ENCODE peak calls at places on chromosomes 7 and 10, in seven cellular contexts. One of them, this sample, is unnamed.
A peak's percentile ranks its signal among the peaks of the same experiment; 100 is the strongest.

GRCh38 chr10:58631715-58632114 is 119.0 kb downstream of the BICC1 start:
- DNase-seq in A549: no peak
- DNase-seq in spleen: no peak
- DNase-seq in K562: no peak
- DNase-seq in endothelial cell of umbilical vein: no peak
- DNase-seq in transverse colon: no peak
- DNase-seq in gastrocnemius medialis: no peak
- DNase-seq in this sample: no peak

GRCh38 chr10:35355971-35356724 is 19.8 kb downstream of the CCNY start:
- DNase-seq in A549: no peak
- DNase-seq in spleen: no peak
- DNase-seq in K562: no peak
- DNase-seq in endothelial cell of umbilical vein: no peak
- DNase-seq in transverse colon: no peak
- DNase-seq in gastrocnemius medialis: no peak
- DNase-seq in this sample: no peak

GRCh38 chr10:818010-818409 is 113.5 kb downstream of the LARP4B start:
- DNase-seq in A549: no peak
- DNase-seq in spleen: no peak
- DNase-seq in K562: no peak
- DNase-seq in endothelial cell of umbilical vein: no peak
- DNase-seq in transverse colon: no peak
- DNase-seq in gastrocnemius medialis: no peak
- DNase-seq in this sample: no peak

GRCh38 chr7:70786076-70786475 is 345.9 kb upstream of the GALNT17 start:
- DNase-seq in A549: no peak
- DNase-seq in spleen: no peak
- DNase-seq in K562: no peak
- DNase-seq in endothelial cell of umbilical vein: no peak
- DNase-seq in transverse colon: no peak
- DNase-seq in gastrocnemius medialis: no peak
- DNase-seq in this sample: no peak

GRCh38 chr7:4682621-4683042 is 537 bp downstream of the FOXK1 start:
- DNase-seq in A549: no peak
- DNase-seq in spleen: peak; percentile 93
- DNase-seq in K562: peak; percentile 44
- DNase-seq in endothelial cell of umbilical vein: peak; percentile 42
- DNase-seq in transverse colon: peak; percentile 58
- DNase-seq in gastrocnemius medialis: peak; percentile 31
- DNase-seq in this sample: no peak

GRCh38 chr10:69583106-69583505 is 9.9 kb upstream of the NEUROG3 start:
- DNase-seq in A549: no peak
- DNase-seq in spleen: no peak
- DNase-seq in K562: no peak
- DNase-seq in endothelial cell of umbilical vein: no peak
- DNase-seq in transverse colon: no peak
- DNase-seq in gastrocnemius medialis: no peak
- DNase-seq in this sample: peak; percentile 20

GRCh38 chr10:118966131-118967125 is 63.1 kb upstream of the NANOS1 start:
- DNase-seq in A549: no peak
- DNase-seq in spleen: no peak
- DNase-seq in K562: no peak
- DNase-seq in endothelial cell of umbilical vein: no peak
- DNase-seq in transverse colon: no peak
- DNase-seq in gastrocnemius medialis: no peak
- DNase-seq in this sample: peak; percentile 74

GRCh38 chr7:47473499-47474210 is 108.3 kb downstream of the TNS3 start:
- DNase-seq in A549: no peak
- DNase-seq in spleen: no peak
- DNase-seq in K562: no peak
- DNase-seq in endothelial cell of umbilical vein: no peak
- DNase-seq in transverse colon: no peak
- DNase-seq in gastrocnemius medialis: no peak
- DNase-seq in this sample: no peak

GRCh38 chr7:5230272-5231067 is 40.4 kb downstream of the WIPI2 start:
- DNase-seq in A549: no peak
- DNase-seq in spleen: peak; percentile 81
- DNase-seq in K562: no peak
- DNase-seq in endothelial cell of umbilical vein: no peak
- DNase-seq in transverse colon: no peak
- DNase-seq in gastrocnemius medialis: no peak
- DNase-seq in this sample: no peak

GRCh38 chr10:77836299-77836820 is 90.2 kb downstream of the DLG5 start:
- DNase-seq in A549: no peak
- DNase-seq in spleen: peak; percentile 89
- DNase-seq in K562: peak; percentile 92
- DNase-seq in endothelial cell of umbilical vein: peak; percentile 8
- DNase-seq in transverse colon: peak; percentile 68
- DNase-seq in gastrocnemius medialis: peak; percentile 56
- DNase-seq in this sample: peak; percentile 93

GRCh38 chr10:102422586-102423129 is 2.0 kb downstream of the FBXL15 start:
- DNase-seq in A549: peak; percentile 85
- DNase-seq in spleen: peak; percentile 96
- DNase-seq in K562: peak; percentile 75
- DNase-seq in endothelial cell of umbilical vein: peak; percentile 73
- DNase-seq in transverse colon: peak; percentile 90
- DNase-seq in gastrocnemius medialis: peak; percentile 68
- DNase-seq in this sample: peak; percentile 63

DNA sequence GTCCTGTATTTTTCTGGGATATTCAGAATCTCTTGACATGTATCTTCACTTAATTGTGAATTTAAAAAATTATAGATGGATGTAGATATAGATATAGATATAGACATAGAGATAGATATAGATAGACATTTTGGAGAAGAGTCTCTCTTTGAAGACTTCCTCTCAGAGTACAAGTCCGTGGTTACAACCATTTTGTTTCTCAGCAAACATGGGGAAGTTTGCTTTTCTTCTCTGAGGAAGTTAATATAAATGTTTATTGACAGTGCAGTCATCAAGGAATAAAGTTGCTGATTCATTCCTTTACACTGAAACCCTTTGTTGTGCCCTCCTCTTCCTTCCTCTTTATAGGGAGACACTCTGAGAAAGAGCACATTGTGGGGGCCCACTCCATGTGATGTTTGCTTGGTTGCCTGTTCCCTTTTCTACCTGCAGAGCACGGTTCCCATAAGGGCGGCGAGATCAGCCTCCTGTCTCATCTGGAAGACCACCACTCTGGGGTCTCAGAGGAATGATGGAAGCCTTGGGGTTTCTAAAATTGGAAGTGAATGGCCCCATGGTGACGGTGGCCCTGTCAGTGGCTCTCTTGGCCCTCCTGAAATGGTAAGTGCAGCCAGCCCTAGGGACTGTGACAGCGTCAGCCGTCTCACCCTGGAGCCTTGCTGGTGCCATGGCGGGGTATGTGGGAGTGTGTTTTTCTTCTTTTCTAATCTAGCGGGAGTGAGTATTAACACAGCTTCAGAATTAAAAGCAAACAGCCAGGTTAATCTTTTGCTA is at the start of gene TBXAS1:
- DNase-seq in A549: peak; percentile 19
- DNase-seq in spleen: peak; percentile 87
- DNase-seq in K562: no peak
- DNase-seq in endothelial cell of umbilical vein: peak; percentile 20
- DNase-seq in transverse colon: peak; percentile 57
- DNase-seq in gastrocnemius medialis: no peak
- DNase-seq in this sample: peak; percentile 31
- TF ChIP-seq POLR2A in A549: no peak
- TF ChIP-seq POLR2A in spleen: peak; percentile 51
- TF ChIP-seq POLR2A in K562: no peak
- TF ChIP-seq POLR2A in endothelial cell of umbilical vein: no peak
- TF ChIP-seq POLR2A in transverse colon: peak; percentile 38
- TF ChIP-seq POLR2A in gastrocnemius medialis: no peak
- TF ChIP-seq POLR2A in this sample: no peak

DNA sequence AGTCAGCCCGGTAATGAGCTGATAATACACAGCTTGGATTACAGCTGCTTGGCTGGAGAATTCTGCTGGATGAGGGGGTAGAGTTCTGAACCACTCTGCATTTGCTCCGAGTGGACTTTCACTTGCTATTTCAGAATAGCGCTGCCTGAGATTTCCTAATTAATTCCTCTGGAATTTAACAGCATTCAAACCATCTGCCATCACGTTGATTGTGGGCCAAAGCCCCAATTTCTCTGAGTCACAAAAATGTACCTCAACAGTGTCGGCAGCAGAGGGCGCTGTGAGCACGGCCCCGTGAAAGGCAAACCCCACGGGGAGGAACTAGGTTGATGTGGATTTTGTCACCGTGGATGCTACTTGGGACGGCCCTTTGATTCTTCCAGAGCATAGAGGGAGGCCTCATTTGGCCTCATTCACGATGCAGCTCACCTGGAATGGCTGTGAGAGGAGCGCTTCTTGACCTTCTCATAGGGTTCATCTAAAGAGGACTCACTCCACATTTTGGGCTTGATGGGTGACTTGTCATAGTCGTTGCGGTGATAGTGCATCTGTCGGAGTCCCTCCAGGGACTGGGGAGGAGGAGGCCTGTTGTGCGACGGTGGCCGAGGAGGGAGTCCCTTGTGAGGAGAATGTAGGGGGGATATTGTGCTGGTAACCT is 73.3 kb downstream of the PRPF18 start:
- DNase-seq in A549: peak; percentile 59
- DNase-seq in spleen: peak; percentile 90
- DNase-seq in K562: peak; percentile 79
- DNase-seq in endothelial cell of umbilical vein: peak; percentile 59
- DNase-seq in transverse colon: peak; percentile 59
- DNase-seq in gastrocnemius medialis: no peak
- DNase-seq in this sample: peak; percentile 51
- TF ChIP-seq CTCF in A549: peak; percentile 88
- TF ChIP-seq CTCF in spleen: peak; percentile 55
- TF ChIP-seq CTCF in K562: peak; percentile 90
- TF ChIP-seq CTCF in endothelial cell of umbilical vein: peak; percentile 78
- TF ChIP-seq CTCF in transverse colon: peak; percentile 89
- TF ChIP-seq CTCF in gastrocnemius medialis: peak; percentile 76
- TF ChIP-seq CTCF in this sample: no peak

GRCh38 chr10:104293781-104294321 is 24.9 kb downstream of the GSTO2 start:
- DNase-seq in A549: no peak
- DNase-seq in spleen: no peak
- DNase-seq in K562: no peak
- DNase-seq in endothelial cell of umbilical vein: no peak
- DNase-seq in transverse colon: no peak
- DNase-seq in gastrocnemius medialis: no peak
- DNase-seq in this sample: no peak
- H3K4me3 ChIP-seq in A549: no peak overlapping the region
- H3K4me3 ChIP-seq in spleen: no peak overlapping the region
- H3K4me3 ChIP-seq in K562: no peak overlapping the region
- H3K4me3 ChIP-seq in endothelial cell of umbilical vein: no peak overlapping the region
- H3K4me3 ChIP-seq in transverse colon: no peak overlapping the region
- H3K4me3 ChIP-seq in gastrocnemius medialis: no peak overlapping the region
- H3K4me3 ChIP-seq in this sample: no peak overlapping the region

DNA sequence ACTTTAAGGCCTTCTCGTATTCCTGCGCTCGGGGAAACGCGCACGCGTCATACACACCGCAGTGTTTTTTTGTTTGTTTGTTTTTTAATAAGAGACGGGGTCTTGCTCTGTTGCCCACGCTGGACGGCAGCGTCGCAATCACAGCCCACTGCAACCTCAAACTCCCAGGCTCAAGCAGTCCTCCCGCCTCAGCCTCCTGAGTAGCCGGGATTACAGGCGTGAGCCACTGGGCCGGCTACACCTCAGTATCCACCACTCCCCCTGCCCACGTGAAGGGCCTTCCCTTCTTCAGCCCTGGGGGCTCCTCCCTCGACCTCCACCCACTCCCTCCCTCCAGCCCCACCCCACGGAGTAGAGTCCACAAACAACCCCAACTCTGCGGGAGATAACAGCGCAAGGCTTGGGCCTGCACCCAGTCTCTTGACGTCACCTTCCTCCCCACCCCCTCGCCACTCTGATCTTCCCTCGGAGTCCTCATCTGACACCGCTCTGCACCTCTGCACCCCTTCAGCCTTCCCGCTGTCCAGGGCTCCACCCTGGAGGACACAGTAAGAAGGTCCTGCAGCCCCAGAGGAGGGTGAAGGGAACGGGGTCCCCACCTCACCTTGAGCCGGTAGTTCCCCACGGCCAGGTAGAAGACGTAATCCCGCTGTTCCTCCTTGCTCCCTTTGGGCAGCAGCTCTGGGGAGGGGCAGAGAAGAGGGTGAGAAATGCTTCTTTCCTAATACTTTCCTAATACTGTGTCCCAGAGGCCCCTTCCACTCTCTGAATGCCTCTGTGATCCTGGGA is 2.8 kb upstream of the CLDN15 start:
- DNase-seq in A549: no peak
- DNase-seq in spleen: no peak
- DNase-seq in K562: peak; percentile 89
- DNase-seq in endothelial cell of umbilical vein: no peak
- DNase-seq in transverse colon: no peak
- DNase-seq in gastrocnemius medialis: no peak
- DNase-seq in this sample: no peak
- TF ChIP-seq POLR2A in A549: no peak
- TF ChIP-seq POLR2A in spleen: no peak
- TF ChIP-seq POLR2A in K562: no peak
- TF ChIP-seq POLR2A in endothelial cell of umbilical vein: no peak
- TF ChIP-seq POLR2A in transverse colon: no peak
- TF ChIP-seq POLR2A in gastrocnemius medialis: no peak
- TF ChIP-seq POLR2A in this sample: no peak

This sample was measured in lower leg skin.